ENCODE peak calls at places on chromosomes 3 and 15, in six cellular contexts. U is IMR-90, R is GM23248, I is fibroblast of pulmonary artery, G is Caco-2, X is esophagus squamous epithelium. N is an unnamed sample.

GRCh38 chr3:143707848-143708247 is 140.4 kb downstream of the SLC9A9 start:
- DNase-seq in U (no peak), R (peak), I (peak), G (no peak), X (no peak), N (no peak)

GRCh38 chr15:44010114-44010513 is 183.3 kb downstream of the WDR76 start:
- DNase-seq in U (peak), R (peak), I (peak), G (no peak), X (no peak), N (no peak)

GRCh38 chr15:40313531-40314398 is 6.0 kb upstream of the PLCB2 start:
- DNase-seq in U (no peak), R (peak), I (no peak), G (no peak), X (no peak), N (peak)

GRCh38 chr3:13427662-13428603 is 7.8 kb upstream of the NUP210 start:
- DNase-seq in U (no peak), R (no peak), I (no peak), G (no peak), X (no peak), N (no peak)

GRCh38 chr3:58560771-58561311 is 16.4 kb downstream of the FAM107A start:
- DNase-seq in U (peak), R (peak), I (peak), G (peak), X (no peak), N (peak)

GRCh38 chr3:49611291-49611690 is 57.0 kb downstream of the BSN start:
- DNase-seq in U (no peak), R (no peak), I (no peak), G (no peak), X (no peak), N (no peak)

GRCh38 chr15:84929795-84930371 is 45.4 kb downstream of the SLC28A1 start:
- DNase-seq in U (peak), R (peak), I (no peak), G (peak), X (no peak), N (peak)

GRCh38 chr3:127616836-127617605 is 12.0 kb upstream of the PODXL2 start:
- DNase-seq in U (no peak), R (no peak), I (no peak), G (no peak), X (no peak), N (no peak)

GRCh38 chr15:43209059-43209824 is 11.6 kb downstream of the EPB42 start:
- DNase-seq in U (no peak), R (peak), I (peak), G (peak), X (no peak), N (peak)

GRCh38 chr3:150760431-150761200 is 2.4 kb downstream of the SIAH2 start:
- DNase-seq in U (no peak), R (no peak), I (no peak), G (no peak), X (no peak), N (no peak)

GRCh38 chr3:186985713-186986364 is 55.5 kb downstream of the ST6GAL1 start:
- DNase-seq in U (no peak), R (no peak), I (peak), G (no peak), X (no peak), N (no peak)

GRCh38 chr3:187748050-187748481 is 2.8 kb upstream of the BCL6 start:
- DNase-seq in U (peak), R (peak), I (peak), G (peak), X (peak), N (peak)

GRCh38 chr15:82847703-82848102 is 38.3 kb downstream of the WHAMM start:
- DNase-seq in U (peak), R (peak), I (no peak), G (no peak), X (no peak), N (no peak)

GRCh38 chr3:141126661-141127343 is 75.7 kb downstream of the SPSB4 start:
- DNase-seq in U (no peak), R (no peak), I (no peak), G (no peak), X (no peak), N (no peak)

GRCh38 chr15:40090774-40091455 is 17.8 kb downstream of the BMF start:
- DNase-seq in U (no peak), R (no peak), I (no peak), G (no peak), X (no peak), N (no peak)

GRCh38 chr3:171646357-171647133 is 163.7 kb downstream of the PLD1 start:
- DNase-seq in U (peak), R (peak), I (peak), G (peak), X (no peak), N (no peak)

GRCh38 chr3:189548053-189548452 is 83.1 kb upstream of the TP63 start:
- DNase-seq in U (no peak), R (no peak), I (no peak), G (no peak), X (no peak), N (no peak)

GRCh38 chr15:70447927-70448698 is 315.2 kb downstream of the UACA start:
- DNase-seq in U (no peak), R (no peak), I (no peak), G (no peak), X (no peak), N (no peak)

GRCh38 chr3:64620020-64620419 is 67.8 kb downstream of the ADAMTS9 start:
- DNase-seq in U (no peak), R (no peak), I (no peak), G (no peak), X (no peak), N (no peak)

GRCh38 chr3:82329300-82329699 is 567.9 kb upstream of the GBE1 start:
- DNase-seq in U (no peak), R (peak), I (no peak), G (no peak), X (no peak), N (no peak)

GRCh38 chr3:175620532-175620931 is 761.4 kb downstream of the NAALADL2 start:
- DNase-seq in U (no peak), R (no peak), I (no peak), G (no peak), X (no peak), N (no peak)

GRCh38 chr3:29754346-29754745 is 473.5 kb downstream of the RBMS3 start:
- DNase-seq in U (no peak), R (no peak), I (no peak), G (no peak), X (no peak), N (no peak)

GRCh38 chr3:132119531-132119930 is 84.7 kb upstream of the CPNE4 start:
- DNase-seq in U (no peak), R (no peak), I (no peak), G (no peak), X (no peak), N (no peak)

GRCh38 chr15:76196286-76196948 is 114.9 kb downstream of the ETFA start:
- DNase-seq in U (peak), R (peak), I (peak), G (peak), X (no peak), N (peak)

GRCh38 chr15:62519900-62520299 is 354.8 kb upstream of the C2CD4B start:
- DNase-seq in U (no peak), R (no peak), I (no peak), G (no peak), X (no peak), N (no peak)

GRCh38 chr3:4934050-4934449 is 45.2 kb upstream of the BHLHE40 start:
- DNase-seq in U (no peak), R (no peak), I (no peak), G (no peak), X (no peak), N (no peak)

GRCh38 chr3:134606033-134607025 is 44.5 kb downstream of the KY start:
- DNase-seq in U (no peak), R (no peak), I (no peak), G (no peak), X (no peak), N (no peak)

GRCh38 chr3:148614463-148614862 is 83.2 kb upstream of the AGTR1 start:
- DNase-seq in U (no peak), R (no peak), I (no peak), G (no peak), X (no peak), N (no peak)

GRCh38 chr3:134328147-134328591 is 46.1 kb downstream of the AMOTL2 start:
- DNase-seq in U (peak), R (peak), I (peak), G (no peak), X (no peak), N (peak)

GRCh38 chr3:39970982-39971381 is 161.6 kb downstream of the MYRIP start:
- DNase-seq in U (no peak), R (no peak), I (no peak), G (no peak), X (no peak), N (no peak)

GRCh38 chr3:133112666-133113065 is 74.5 kb downstream of the TMEM108 start:
- DNase-seq in U (peak), R (peak), I (peak), G (no peak), X (no peak), N (no peak)

GRCh38 chr3:87397210-87397609 is 120.8 kb upstream of the POU1F1 start:
- DNase-seq in U (peak), R (peak), I (peak), G (no peak), X (no peak), N (no peak)

GRCh38 chr3:138340511-138340910 is 7.9 kb upstream of the MRAS start:
- DNase-seq in U (no peak), R (no peak), I (no peak), G (no peak), X (no peak), N (no peak)

GRCh38 chr3:8278448-8278847 is 223.2 kb upstream of the LMCD1 start:
- DNase-seq in U (no peak), R (no peak), I (no peak), G (peak), X (no peak), N (no peak)

GRCh38 chr3:17333446-17333845 is 409.0 kb downstream of the TBC1D5 start:
- DNase-seq in U (no peak), R (no peak), I (no peak), G (no peak), X (no peak), N (no peak)

GRCh38 chr15:77673801-77674317 is 41.1 kb upstream of the LINGO1 start:
- DNase-seq in U (no peak), R (peak), I (no peak), G (no peak), X (no peak), N (no peak)
- H3K4me3 ChIP-seq in U (no peak), R (no peak), I (no peak), G (no peak), X (no peak), N (no peak)

DNA sequence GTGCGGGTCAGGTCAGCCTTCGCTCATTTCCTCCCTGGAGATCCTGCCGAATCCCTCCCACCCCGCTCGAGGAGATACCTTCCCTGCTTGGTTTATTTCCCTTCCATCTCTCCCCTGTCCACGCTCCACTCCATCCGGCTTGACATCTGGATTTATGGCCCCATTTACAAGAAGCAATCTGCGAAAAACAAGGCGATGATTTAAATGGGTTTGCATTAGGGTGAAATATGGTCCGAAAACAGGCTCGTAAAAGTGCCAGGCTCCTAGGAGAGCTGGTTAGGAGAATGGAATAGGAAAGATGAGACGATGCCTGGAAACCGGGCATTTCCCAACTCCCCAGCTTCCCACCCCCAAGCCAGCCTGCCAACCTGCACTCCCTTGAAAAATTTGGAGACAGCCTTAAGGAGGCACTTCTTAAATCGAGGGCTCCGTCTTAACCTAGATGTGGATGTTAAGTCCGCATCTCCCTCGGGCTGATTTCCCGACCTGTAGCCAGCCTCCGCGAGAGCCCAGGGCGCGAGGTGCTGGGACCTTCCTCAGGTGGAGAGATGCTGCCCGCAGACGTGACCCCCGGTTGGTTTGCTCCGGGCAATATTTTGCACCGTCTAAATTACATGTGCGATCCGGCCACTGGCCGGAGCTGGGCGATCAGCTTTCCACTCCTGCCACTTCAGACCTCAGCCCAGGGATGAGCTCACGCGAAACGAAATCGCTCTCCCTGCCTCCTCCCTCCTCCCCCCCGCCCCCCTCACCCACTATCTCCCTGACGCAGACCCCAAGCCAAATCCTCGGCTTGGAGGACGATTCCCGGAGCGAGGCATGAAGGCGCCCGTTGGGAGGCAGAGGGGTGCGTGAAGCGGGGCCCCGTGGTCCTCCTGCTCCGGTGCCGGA is 1.3 kb downstream of the GRM7 start:
- DNase-seq in U (no peak), R (no peak), I (no peak), G (no peak), X (no peak), N (no peak)
- H3K4me3 ChIP-seq in U (no peak), R (no peak), I (no peak), G (no peak), X (no peak), N (no peak)

GRCh38 chr15:64197425-64197824 is 34.6 kb upstream of the PPIB start:
- DNase-seq in U (no peak), R (peak), I (peak), G (no peak), X (no peak), N (no peak)
- H3K4me3 ChIP-seq in U (no peak), R (no peak), I (no peak), G (no peak), X (no peak), N (no peak)

DNA sequence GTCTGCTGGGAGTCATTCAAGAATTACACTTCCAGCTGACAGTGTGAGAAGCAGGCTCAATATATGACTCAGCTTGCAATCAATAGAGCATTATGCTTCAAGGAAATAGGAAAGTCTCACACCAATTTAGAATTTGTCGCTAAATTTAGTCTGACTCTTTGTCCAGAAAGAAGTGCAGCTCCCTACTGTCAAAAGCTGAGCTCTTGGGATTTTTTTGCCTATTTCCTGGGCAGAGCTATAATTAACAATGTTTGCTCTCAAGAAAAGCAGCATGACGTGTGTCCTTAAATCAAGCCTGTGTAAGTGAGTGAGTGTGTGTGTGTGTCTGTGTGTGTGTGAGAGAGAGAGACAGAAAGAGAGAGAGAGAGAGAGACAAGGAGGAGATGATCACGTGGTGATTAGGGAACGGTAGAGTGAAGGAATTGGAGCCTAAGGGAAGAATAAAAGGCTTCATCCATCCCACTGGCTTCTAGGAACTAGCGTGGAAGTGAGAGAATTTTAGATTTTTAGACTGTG is 16.4 kb upstream of the SLC35G2 start:
- DNase-seq in U (peak), R (peak), I (peak), G (no peak), X (no peak), N (peak)
- H3K4me3 ChIP-seq in U (no peak), R (peak), I (no peak), G (no peak), X (no peak), N (no peak)

GRCh38 chr15:100114526-100114925 is 227.2 kb downstream of the ADAMTS17 start:
- DNase-seq in U (peak), R (no peak), I (peak), G (no peak), X (no peak), N (no peak)
- H3K4me3 ChIP-seq in U (peak), R (no peak), I (peak), G (no peak), X (peak), N (no peak)

GRCh38 chr3:10365316-10365715 is 44.4 kb upstream of the SEC13 start:
- DNase-seq in U (no peak), R (no peak), I (no peak), G (no peak), X (no peak), N (no peak)

GRCh38 chr3:10364816-10365215 is 43.9 kb upstream of the SEC13 start:
- DNase-seq in U (no peak), R (no peak), I (no peak), G (no peak), X (no peak), N (no peak)

GRCh38 chr3:10361375-10361774 is 40.5 kb upstream of the SEC13 start:
- DNase-seq in U (no peak), R (no peak), I (no peak), G (no peak), X (no peak), N (no peak)

GRCh38 chr3:10365791-10366190 is 44.9 kb upstream of the SEC13 start:
- DNase-seq in U (peak), R (no peak), I (peak), G (no peak), X (no peak), N (no peak)

DNA sequence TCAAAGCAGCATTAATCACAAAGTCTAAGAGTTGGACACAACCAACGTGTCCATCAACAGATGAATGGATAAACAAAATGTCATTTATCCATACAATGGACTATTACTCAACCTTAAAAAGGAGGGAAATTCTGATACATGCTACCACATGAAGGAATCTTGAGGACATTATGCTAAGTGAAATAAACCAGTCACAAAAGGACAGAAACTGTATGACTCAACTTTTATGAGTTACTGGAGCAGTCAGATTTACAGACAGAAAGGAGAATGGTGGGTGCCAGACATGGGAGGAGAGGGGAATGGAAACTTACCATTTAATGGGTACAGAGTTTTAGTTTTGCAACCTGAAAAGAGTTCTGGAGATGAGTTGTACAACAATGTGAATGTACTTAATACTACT is 43.0 kb upstream of the SEC13 start:
- DNase-seq in U (no peak), R (no peak), I (no peak), G (no peak), X (no peak), N (no peak)
- H3K4me3 ChIP-seq in U (no peak), R (no peak), I (no peak), G (no peak), X (no peak), N (no peak)

DNA sequence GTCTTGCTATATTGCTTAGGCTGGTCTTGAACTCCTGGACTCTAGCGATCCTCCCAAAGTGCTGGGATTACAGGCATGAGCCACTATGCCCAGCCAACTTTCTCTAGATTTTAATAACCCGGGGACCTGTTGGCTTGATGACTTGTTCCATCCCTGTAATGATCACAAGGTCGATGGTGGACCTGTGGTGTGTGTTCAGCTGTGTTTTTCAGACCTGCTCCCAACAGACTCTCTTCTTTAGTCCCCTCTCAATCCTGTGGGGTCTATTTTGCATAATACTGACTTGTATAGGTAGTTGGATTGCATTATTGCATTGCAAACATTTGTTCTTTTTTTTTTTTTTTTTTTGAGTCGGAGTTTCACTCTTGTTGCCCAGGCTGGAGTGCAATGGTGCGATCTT is 1.9 kb downstream of the MAP2K1 start:
- DNase-seq in U (no peak), R (no peak), I (no peak), G (no peak), X (no peak), N (no peak)
- H3K4me3 ChIP-seq in U (no peak), R (peak), I (peak), G (no peak), X (peak), N (peak)

GRCh38 chr15:57306944-57307411 is 69.3 kb upstream of the CGNL1 start:
- DNase-seq in U (no peak), R (no peak), I (no peak), G (no peak), X (no peak), N (no peak)
- H3K4me3 ChIP-seq in U (no peak), R (peak), I (peak), G (no peak), X (peak), N (no peak)

GRCh38 chr15:88744548-88745020 is 58.7 kb upstream of the ACAN start:
- DNase-seq in U (no peak), R (no peak), I (peak), G (no peak), X (no peak), N (no peak)
- H3K4me3 ChIP-seq in U (no peak), R (no peak), I (no peak), G (no peak), X (no peak), N (no peak)